ENCODE peak calls at places on chromosomes 7 and 10, in five cellular contexts. One of them, this sample, is unnamed. For H3K4me1, the result is how much of the 10 kb centered on the place peaks cover.

GRCh38 chr10:44922021-44922420 is 10.9 kb downstream of the TMEM72 start:
- DNase-seq in psoas muscle: no peak
- DNase-seq in lower lobe of right lung: no peak
- DNase-seq in RWPE2: no peak
- DNase-seq in upper lobe of left lung: no peak
- DNase-seq in this sample: no peak

GRCh38 chr7:73999664-74000420 is 28.1 kb upstream of the ELN start:
- DNase-seq in upper lobe of left lung: no peak
- DNase-seq in RWPE2: no peak
- DNase-seq in lower lobe of right lung: no peak
- DNase-seq in psoas muscle: no peak
- DNase-seq in this sample: peak

GRCh38 chr7:4841836-4842235 is 20.0 kb downstream of the PAPOLB start:
- DNase-seq in RWPE2: no peak
- DNase-seq in psoas muscle: no peak
- DNase-seq in lower lobe of right lung: no peak
- DNase-seq in upper lobe of left lung: peak
- DNase-seq in this sample: no peak

GRCh38 chr10:131943021-131943814 is 38.5 kb downstream of the BNIP3 start:
- DNase-seq in upper lobe of left lung: no peak
- DNase-seq in psoas muscle: no peak
- DNase-seq in RWPE2: peak
- DNase-seq in lower lobe of right lung: no peak
- DNase-seq in this sample: no peak

GRCh38 chr7:116998567-116998966 is 45.3 kb downstream of the ST7 start:
- DNase-seq in upper lobe of left lung: no peak
- DNase-seq in lower lobe of right lung: no peak
- DNase-seq in psoas muscle: no peak
- DNase-seq in RWPE2: no peak
- DNase-seq in this sample: no peak

GRCh38 chr7:155361947-155362346 is 64.3 kb downstream of the INSIG1 start:
- DNase-seq in RWPE2: peak
- DNase-seq in psoas muscle: no peak
- DNase-seq in lower lobe of right lung: peak
- DNase-seq in upper lobe of left lung: no peak
- DNase-seq in this sample: no peak

GRCh38 chr10:95906675-95907453 is 911 bp upstream of the CC2D2B start:
- DNase-seq in psoas muscle: peak
- DNase-seq in lower lobe of right lung: peak
- DNase-seq in RWPE2: no peak
- DNase-seq in upper lobe of left lung: peak
- DNase-seq in this sample: peak

GRCh38 chr10:32386623-32387022 is 39.7 kb upstream of the EPC1 start:
- DNase-seq in upper lobe of left lung: no peak
- DNase-seq in RWPE2: no peak
- DNase-seq in lower lobe of right lung: no peak
- DNase-seq in psoas muscle: no peak
- DNase-seq in this sample: no peak

GRCh38 chr7:158782638-158783490 is 46.4 kb downstream of the ESYT2 start:
- DNase-seq in RWPE2: no peak
- DNase-seq in psoas muscle: peak
- DNase-seq in upper lobe of left lung: peak
- DNase-seq in lower lobe of right lung: peak
- DNase-seq in this sample: peak

GRCh38 chr10:109933984-109934565 is 10.8 kb upstream of the XPNPEP1 start:
- DNase-seq in lower lobe of right lung: no peak
- DNase-seq in RWPE2: no peak
- DNase-seq in psoas muscle: no peak
- DNase-seq in upper lobe of left lung: no peak
- DNase-seq in this sample: no peak

GRCh38 chr10:60417898-60418297 is 28.2 kb upstream of the ANK3 start:
- DNase-seq in psoas muscle: no peak
- DNase-seq in lower lobe of right lung: no peak
- DNase-seq in upper lobe of left lung: no peak
- DNase-seq in RWPE2: no peak
- DNase-seq in this sample: no peak

GRCh38 chr7:2821842-2822507 is 22.1 kb downstream of the GNA12 start:
- DNase-seq in psoas muscle: no peak
- DNase-seq in lower lobe of right lung: no peak
- DNase-seq in upper lobe of left lung: peak
- DNase-seq in RWPE2: peak
- DNase-seq in this sample: no peak

GRCh38 chr10:73333202-73333601 is 25.5 kb downstream of the CFAP70 start:
- DNase-seq in lower lobe of right lung: no peak
- DNase-seq in RWPE2: no peak
- DNase-seq in upper lobe of left lung: no peak
- DNase-seq in psoas muscle: no peak
- DNase-seq in this sample: no peak

GRCh38 chr10:61733358-61733940 is 70.7 kb downstream of the CABCOCO1 start:
- DNase-seq in upper lobe of left lung: no peak
- DNase-seq in psoas muscle: no peak
- DNase-seq in lower lobe of right lung: no peak
- DNase-seq in RWPE2: no peak
- DNase-seq in this sample: no peak

GRCh38 chr10:49083256-49083655 is 32.1 kb downstream of the VSTM4 start:
- DNase-seq in upper lobe of left lung: no peak
- DNase-seq in lower lobe of right lung: no peak
- DNase-seq in psoas muscle: peak
- DNase-seq in RWPE2: no peak
- DNase-seq in this sample: peak

GRCh38 chr7:74656421-74656910 is 1.1 kb upstream of the GTF2I start:
- DNase-seq in upper lobe of left lung: peak
- DNase-seq in RWPE2: no peak
- DNase-seq in lower lobe of right lung: no peak
- DNase-seq in psoas muscle: peak
- DNase-seq in this sample: peak

GRCh38 chr10:74058658-74059057 is 60.7 kb downstream of the VCL start:
- DNase-seq in psoas muscle: no peak
- DNase-seq in lower lobe of right lung: no peak
- DNase-seq in RWPE2: no peak
- DNase-seq in upper lobe of left lung: no peak
- DNase-seq in this sample: no peak

GRCh38 chr10:123848564-123849457 is 42.8 kb downstream of the CPXM2 start:
- DNase-seq in lower lobe of right lung: no peak
- DNase-seq in psoas muscle: no peak
- DNase-seq in RWPE2: no peak
- DNase-seq in upper lobe of left lung: no peak
- DNase-seq in this sample: no peak

GRCh38 chr10:48406204-48406603 is 99.7 kb downstream of the MAPK8 start:
- DNase-seq in upper lobe of left lung: peak
- DNase-seq in lower lobe of right lung: no peak
- DNase-seq in RWPE2: no peak
- DNase-seq in psoas muscle: no peak
- DNase-seq in this sample: no peak

GRCh38 chr10:97830064-97830463 is 19.6 kb upstream of the GOLGA7B start:
- DNase-seq in lower lobe of right lung: peak
- DNase-seq in upper lobe of left lung: peak
- DNase-seq in psoas muscle: no peak
- DNase-seq in RWPE2: no peak
- DNase-seq in this sample: no peak

GRCh38 chr7:130090745-130091532 is 20.6 kb downstream of the KLHDC10 start:
- DNase-seq in lower lobe of right lung: no peak
- DNase-seq in psoas muscle: no peak
- DNase-seq in upper lobe of left lung: no peak
- DNase-seq in RWPE2: no peak
- DNase-seq in this sample: no peak

GRCh38 chr10:67923551-67923950 is 39.1 kb downstream of the SIRT1 start:
- DNase-seq in upper lobe of left lung: no peak
- DNase-seq in psoas muscle: no peak
- DNase-seq in lower lobe of right lung: no peak
- DNase-seq in RWPE2: no peak
- DNase-seq in this sample: no peak

GRCh38 chr7:17406756-17407155 is 108.3 kb downstream of the AHR start:
- DNase-seq in lower lobe of right lung: no peak
- DNase-seq in psoas muscle: no peak
- DNase-seq in upper lobe of left lung: peak
- DNase-seq in RWPE2: no peak
- DNase-seq in this sample: no peak

GRCh38 chr7:17402628-17403278 is 104.3 kb downstream of the AHR start:
- DNase-seq in upper lobe of left lung: no peak
- DNase-seq in RWPE2: no peak
- DNase-seq in lower lobe of right lung: no peak
- DNase-seq in psoas muscle: no peak
- DNase-seq in this sample: no peak

GRCh38 chr7:17405786-17406185 is 107.3 kb downstream of the AHR start:
- DNase-seq in lower lobe of right lung: no peak
- DNase-seq in upper lobe of left lung: no peak
- DNase-seq in psoas muscle: no peak
- DNase-seq in RWPE2: no peak
- DNase-seq in this sample: no peak

GRCh38 chr7:17401806-17402627 is 103.6 kb downstream of the AHR start:
- DNase-seq in psoas muscle: no peak
- DNase-seq in RWPE2: no peak
- DNase-seq in lower lobe of right lung: no peak
- DNase-seq in upper lobe of left lung: no peak
- DNase-seq in this sample: no peak

GRCh38 chr7:17403996-17404395 is 105.5 kb downstream of the AHR start:
- DNase-seq in lower lobe of right lung: no peak
- DNase-seq in psoas muscle: no peak
- DNase-seq in RWPE2: no peak
- DNase-seq in upper lobe of left lung: no peak
- DNase-seq in this sample: no peak
- H3K4me1 ChIP-seq in lower lobe of right lung: under half
- H3K4me1 ChIP-seq in psoas muscle: under half
- H3K4me1 ChIP-seq in RWPE2: half or more
- H3K4me1 ChIP-seq in upper lobe of left lung: under half
- H3K4me1 ChIP-seq in this sample: under half

DNA sequence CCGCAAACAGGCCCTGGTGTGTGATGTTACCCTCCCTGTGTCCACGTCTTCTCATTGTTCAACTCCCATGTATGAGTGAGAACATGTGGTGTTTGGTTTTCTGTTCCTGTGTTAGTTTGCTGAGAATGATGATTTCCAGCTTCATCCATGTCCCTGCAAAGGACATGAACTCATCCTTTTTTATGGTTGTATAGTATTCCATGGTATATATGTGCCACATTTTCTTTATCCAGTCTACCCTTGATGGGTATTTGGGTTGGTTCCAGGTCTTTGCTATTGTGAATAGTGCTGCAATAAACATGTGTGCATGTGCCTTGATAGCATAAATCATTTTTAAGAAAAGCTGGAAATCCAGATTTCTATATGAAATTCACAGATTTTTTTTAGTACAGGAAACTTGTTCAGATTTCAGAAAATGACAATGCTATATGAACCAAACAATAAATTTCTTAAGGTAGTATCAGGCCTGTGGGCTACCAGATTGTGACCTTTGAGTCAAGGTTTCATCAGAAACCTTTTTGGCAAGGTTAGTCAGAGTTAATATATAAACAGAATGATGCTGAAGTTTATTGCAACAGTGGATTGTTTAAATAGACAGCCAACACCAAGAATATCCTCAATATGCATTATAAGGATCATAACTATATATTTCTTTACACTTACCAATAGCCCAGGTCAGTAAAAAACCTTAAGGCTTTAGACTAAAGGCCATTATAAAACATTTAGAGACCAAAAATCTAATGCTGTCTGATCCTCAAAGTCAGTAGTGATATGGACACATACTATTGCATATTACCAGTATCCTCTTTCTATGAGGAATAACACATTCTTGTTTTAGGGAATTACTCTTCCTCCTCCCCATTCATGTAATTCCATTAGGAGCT is 68.7 kb upstream of the PAPSS2 start:
- DNase-seq in upper lobe of left lung: no peak
- DNase-seq in RWPE2: no peak
- DNase-seq in lower lobe of right lung: no peak
- DNase-seq in psoas muscle: no peak
- DNase-seq in this sample: no peak
- H3K27ac ChIP-seq in upper lobe of left lung: no peak
- H3K27ac ChIP-seq in RWPE2: no peak
- H3K27ac ChIP-seq in lower lobe of right lung: no peak
- H3K27ac ChIP-seq in psoas muscle: no peak
- H3K27ac ChIP-seq in this sample: no peak

DNA sequence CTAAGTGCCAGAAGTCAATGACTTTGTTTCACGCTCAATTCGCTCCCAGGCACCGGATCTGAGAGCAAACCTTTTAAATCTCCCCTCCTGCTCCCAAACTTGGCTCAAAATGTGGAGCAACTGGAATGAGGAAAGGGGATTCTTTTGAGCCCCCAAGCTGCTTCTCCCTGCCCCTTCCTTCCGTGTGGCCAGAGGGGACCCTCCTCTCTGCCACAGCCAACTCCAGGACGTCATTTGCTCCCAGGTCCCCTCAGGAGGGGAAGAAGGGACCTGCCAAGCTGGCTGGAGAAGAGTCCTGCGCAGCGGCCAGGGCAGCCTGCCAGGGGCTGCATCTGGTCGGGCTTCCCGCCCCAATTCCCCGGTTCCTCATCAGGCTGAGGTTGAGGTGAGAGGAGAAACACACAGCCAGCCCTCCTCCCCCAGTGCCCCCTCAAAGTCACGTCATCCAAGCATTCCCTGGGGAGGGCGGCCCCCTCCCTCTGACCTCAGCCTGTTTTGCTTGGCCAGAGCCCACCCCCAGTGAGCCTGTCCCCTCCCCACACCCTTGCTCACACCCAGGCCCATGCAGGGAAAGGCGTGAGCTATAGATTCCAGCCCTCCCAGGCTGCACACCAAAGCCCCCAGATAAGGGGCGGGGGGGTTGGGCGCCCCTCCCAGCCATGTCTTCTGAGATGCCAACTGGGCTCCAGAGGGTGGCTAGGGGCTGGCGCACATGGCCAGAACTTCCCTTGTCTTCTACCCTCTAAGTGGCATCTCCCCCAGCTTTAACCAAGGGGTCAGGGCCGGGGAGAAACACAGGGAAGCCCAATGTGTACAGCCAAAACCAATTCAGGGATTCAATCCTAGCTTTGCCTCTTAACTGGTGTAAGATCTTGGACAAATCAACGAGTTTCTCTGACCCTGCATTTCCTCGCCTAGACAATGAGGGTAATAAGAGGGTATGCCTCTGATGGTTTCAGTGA is 35.0 kb downstream of the SH3PXD2A start:
- DNase-seq in upper lobe of left lung: no peak
- DNase-seq in RWPE2: no peak
- DNase-seq in lower lobe of right lung: peak
- DNase-seq in psoas muscle: peak
- DNase-seq in this sample: peak
- H3K4me1 ChIP-seq in upper lobe of left lung: under half
- H3K4me1 ChIP-seq in RWPE2: under half
- H3K4me1 ChIP-seq in lower lobe of right lung: under half
- H3K4me1 ChIP-seq in psoas muscle: under half
- H3K4me1 ChIP-seq in this sample: under half

GRCh38 chr7:151250181-151251095 is 1.9 kb upstream of the SMARCD3 start:
- DNase-seq in psoas muscle: peak
- DNase-seq in lower lobe of right lung: no peak
- DNase-seq in RWPE2: peak
- DNase-seq in upper lobe of left lung: no peak
- DNase-seq in this sample: no peak

GRCh38 chr7:151248191-151249033 is at the start of gene SMARCD3:
- DNase-seq in upper lobe of left lung: peak
- DNase-seq in RWPE2: no peak
- DNase-seq in psoas muscle: peak
- DNase-seq in lower lobe of right lung: peak
- DNase-seq in this sample: peak

GRCh38 chr7:151251328-151251925 is 2.9 kb upstream of the SMARCD3 start:
- DNase-seq in psoas muscle: peak
- DNase-seq in RWPE2: peak
- DNase-seq in lower lobe of right lung: peak
- DNase-seq in upper lobe of left lung: no peak
- DNase-seq in this sample: peak

GRCh38 chr7:151249034-151249731 is 689 bp upstream of the SMARCD3 start:
- DNase-seq in RWPE2: no peak
- DNase-seq in psoas muscle: peak
- DNase-seq in lower lobe of right lung: peak
- DNase-seq in upper lobe of left lung: peak
- DNase-seq in this sample: peak

GRCh38 chr7:151249732-151250072 is 1.2 kb upstream of the SMARCD3 start:
- DNase-seq in RWPE2: no peak
- DNase-seq in psoas muscle: peak
- DNase-seq in upper lobe of left lung: peak
- DNase-seq in lower lobe of right lung: peak
- DNase-seq in this sample: peak
- H3K27ac ChIP-seq in RWPE2: no peak
- H3K27ac ChIP-seq in psoas muscle: peak
- H3K27ac ChIP-seq in upper lobe of left lung: peak
- H3K27ac ChIP-seq in lower lobe of right lung: peak
- H3K27ac ChIP-seq in this sample: peak

This sample was measured in right cardiac atrium.